ENCODE peak calls at places on chromosomes 1 and 21, in ten cellular contexts. H is Karpas-422; Q is mesothelial cell of epicardium; N is activated CD4-positive, alpha-beta T cell treated with anti-CD3 and anti-CD28 coated beads for 24 hours; B is activated CD8-positive, alpha-beta T cell treated with anti-CD3 and anti-CD28 coated beads for 36 hours; X is stimulated activated CD4-positive, alpha-beta T cell treated with anti-CD3 and anti-CD28 coated beads, Interleukin-1b, Interleukin-23, amount 100 ng/mL, for 4 hours; C is GM06990; M is activated naive CD4-positive, alpha-beta T cell treated with anti-CD3 and anti-CD28 coated beads, Interleukin-2, amount 10 ng/mL, durations not matched to agents 7 days and 5 days; D is psoas muscle; V is M059J. E is an unnamed sample.

GRCh38 chr21:42423197-42423675 is 19.5 kb downstream of the UBASH3A start:
- DNase-seq in H (no peak), Q (no peak), N (no peak), B (peak), X (no peak), C (no peak), M (peak), D (no peak), V (no peak), E (no peak)

GRCh38 chr1:27521336-27522147 is 31.6 kb upstream of the WASF2 start:
- DNase-seq in H (no peak), Q (no peak), N (no peak), B (peak), X (peak), C (no peak), M (peak), D (peak), V (no peak), E (no peak)

GRCh38 chr1:924619-925323 is 1.0 kb downstream of the SAMD11 start:
- DNase-seq in H (no peak), Q (no peak), N (no peak), B (no peak), X (no peak), C (no peak), M (no peak), D (peak), V (peak), E (no peak)

GRCh38 chr1:173270243-173270642 is 63.1 kb upstream of the TNFSF4 start:
- DNase-seq in H (no peak), Q (no peak), N (no peak), B (no peak), X (no peak), C (no peak), M (no peak), D (no peak), V (peak), E (no peak)

GRCh38 chr1:222583079-222583478 is 6.7 kb downstream of the TAF1A start:
- DNase-seq in H (peak), Q (no peak), N (no peak), B (no peak), X (no peak), C (peak), M (no peak), D (no peak), V (no peak), E (no peak)

GRCh38 chr1:31815307-31815645 is 546 bp downstream of the SPOCD1 start:
- DNase-seq in H (no peak), Q (no peak), N (no peak), B (no peak), X (no peak), C (no peak), M (no peak), D (no peak), V (no peak), E (no peak)

GRCh38 chr1:154483941-154484803 is 17.8 kb upstream of the TDRD10 start:
- DNase-seq in H (no peak), Q (no peak), N (no peak), B (no peak), X (no peak), C (no peak), M (no peak), D (no peak), V (peak), E (no peak)

GRCh38 chr1:24544239-24544638 is 11.6 kb upstream of the NCMAP start:
- DNase-seq in H (no peak), Q (no peak), N (no peak), B (no peak), X (no peak), C (no peak), M (no peak), D (no peak), V (peak), E (no peak)

GRCh38 chr1:210901981-210902770 is 231.8 kb downstream of the KCNH1 start:
- DNase-seq in H (no peak), Q (no peak), N (no peak), B (no peak), X (no peak), C (no peak), M (no peak), D (no peak), V (no peak), E (no peak)

GRCh38 chr1:40404670-40405462 is 31.3 kb downstream of the SMAP2 start:
- DNase-seq in H (peak), Q (no peak), N (no peak), B (peak), X (no peak), C (no peak), M (peak), D (no peak), V (peak), E (no peak)

GRCh38 chr1:22143586-22144033 is 713 bp upstream of the WNT4 start:
- DNase-seq in H (no peak), Q (no peak), N (no peak), B (no peak), X (no peak), C (no peak), M (no peak), D (no peak), V (peak), E (no peak)

GRCh38 chr1:199691540-199691939 is 336.0 kb upstream of the NR5A2 start:
- DNase-seq in H (no peak), Q (no peak), N (no peak), B (no peak), X (no peak), C (no peak), M (no peak), D (no peak), V (peak), E (no peak)

GRCh38 chr1:32201011-32201855 is 838 bp downstream of the CCDC28B start:
- DNase-seq in H (peak), Q (peak), N (peak), B (peak), X (peak), C (peak), M (peak), D (peak), V (no peak), E (peak)

GRCh38 chr1:208456487-208456886 is 212.3 kb upstream of the PLXNA2 start:
- DNase-seq in H (no peak), Q (no peak), N (no peak), B (no peak), X (no peak), C (no peak), M (no peak), D (no peak), V (no peak), E (no peak)

GRCh38 chr1:51726544-51727225 is 109.8 kb downstream of the OSBPL9 start:
- DNase-seq in H (no peak), Q (no peak), N (no peak), B (no peak), X (no peak), C (peak), M (no peak), D (no peak), V (no peak), E (no peak)

GRCh38 chr1:53498555-53499142 is 39.5 kb downstream of the DMRTB1 start:
- DNase-seq in H (no peak), Q (no peak), N (no peak), B (no peak), X (no peak), C (no peak), M (no peak), D (no peak), V (peak), E (no peak)

GRCh38 chr1:108051625-108052382 is 86.8 kb upstream of the VAV3 start:
- DNase-seq in H (no peak), Q (no peak), N (no peak), B (no peak), X (no peak), C (no peak), M (no peak), D (no peak), V (no peak), E (no peak)

GRCh38 chr1:42420911-42421585 is 34.8 kb downstream of the ZMYND12 start:
- DNase-seq in H (no peak), Q (peak), N (no peak), B (no peak), X (no peak), C (no peak), M (no peak), D (peak), V (peak), E (no peak)

GRCh38 chr21:41727784-41728763 is 38.8 kb downstream of the RIPK4 start:
- DNase-seq in H (no peak), Q (no peak), N (no peak), B (no peak), X (no peak), C (no peak), M (no peak), D (no peak), V (no peak), E (no peak)

GRCh38 chr1:110672001-110672752 is 2.6 kb downstream of the KCNA3 start:
- DNase-seq in H (no peak), Q (no peak), N (peak), B (peak), X (no peak), C (peak), M (peak), D (no peak), V (peak), E (no peak)

GRCh38 chr1:89276690-89277089 is 4.0 kb upstream of the GBP5 start:
- DNase-seq in H (no peak), Q (no peak), N (no peak), B (no peak), X (no peak), C (no peak), M (no peak), D (no peak), V (no peak), E (no peak)

GRCh38 chr1:6572653-6573383 is 7.0 kb upstream of the ZBTB48 start:
- DNase-seq in H (no peak), Q (no peak), N (no peak), B (no peak), X (no peak), C (no peak), M (no peak), D (no peak), V (no peak), E (no peak)

GRCh38 chr1:66527688-66528087 is 6.3 kb upstream of the SGIP1 start:
- DNase-seq in H (no peak), Q (no peak), N (no peak), B (no peak), X (no peak), C (no peak), M (no peak), D (no peak), V (peak), E (no peak)

GRCh38 chr1:117036018-117036421 is 24.1 kb upstream of the TTF2 start:
- DNase-seq in H (no peak), Q (no peak), N (no peak), B (no peak), X (no peak), C (no peak), M (no peak), D (no peak), V (no peak), E (no peak)

GRCh38 chr21:16422702-16423101 is 692.9 kb downstream of the USP25 start:
- DNase-seq in H (no peak), Q (no peak), N (no peak), B (no peak), X (no peak), C (no peak), M (no peak), D (no peak), V (peak), E (no peak)

GRCh38 chr1:225449774-225450173 is 21.9 kb upstream of the LBR start:
- DNase-seq in H (no peak), Q (no peak), N (no peak), B (no peak), X (no peak), C (no peak), M (no peak), D (no peak), V (no peak), E (no peak)

GRCh38 chr1:172024516-172024915 is 183.2 kb downstream of the DNM3 start:
- DNase-seq in H (no peak), Q (no peak), N (no peak), B (no peak), X (no peak), C (no peak), M (no peak), D (no peak), V (no peak), E (no peak)

GRCh38 chr1:184910596-184910995 is 63.7 kb downstream of the NIBAN1 start:
- DNase-seq in H (no peak), Q (no peak), N (no peak), B (no peak), X (no peak), C (no peak), M (no peak), D (peak), V (no peak), E (no peak)

GRCh38 chr21:32413697-32414578 is 1.4 kb downstream of the EVA1C start:
- DNase-seq in H (no peak), Q (no peak), N (no peak), B (no peak), X (no peak), C (no peak), M (no peak), D (peak), V (peak), E (no peak)

GRCh38 chr1:207362962-207363858 is 41.7 kb downstream of the CD55 start:
- DNase-seq in H (no peak), Q (no peak), N (peak), B (peak), X (no peak), C (no peak), M (no peak), D (no peak), V (peak), E (no peak)

GRCh38 chr1:21816602-21817302 is 4.7 kb downstream of the LDLRAD2 start:
- DNase-seq in H (peak), Q (no peak), N (no peak), B (no peak), X (no peak), C (no peak), M (no peak), D (no peak), V (peak), E (no peak)

GRCh38 chr1:180167721-180168467 is 13.2 kb downstream of the QSOX1 start:
- DNase-seq in H (no peak), Q (no peak), N (no peak), B (peak), X (no peak), C (no peak), M (peak), D (peak), V (peak), E (no peak)